ENCODE peak calls at places on chromosomes 7 and 10, in four cellular contexts. R is GM12878, Z is NCI-H2171 treated with DMSO at 0.1 percent for 48 hours, X is brain microvascular endothelial cell. W is an unnamed sample.

GRCh38 chr7:111638048-111638447 is 75.8 kb upstream of the IMMP2L start:
- DNase-seq in R (no peak), Z (peak; percentile 38), X (no peak), W (no peak)

GRCh38 chr7:110557-111232 is 81.7 kb upstream of the FAM20C start:
- DNase-seq in Z (no peak), X (no peak), R (no peak), W (no peak)

GRCh38 chr10:23293145-23293724 is 51.4 kb downstream of the C10orf67 start:
- DNase-seq in X (peak; percentile 21), R (peak; percentile 4), Z (peak; percentile 27), W (peak; percentile 29)

GRCh38 chr10:32446701-32447406 is 914 bp downstream of the CCDC7 start:
- DNase-seq in X (no peak), Z (no peak), R (peak; percentile 9), W (no peak)

GRCh38 chr7:23062452-23062851 is 43.1 kb upstream of the KLHL7 start:
- DNase-seq in R (no peak), Z (no peak), X (no peak), W (peak; percentile 84)

GRCh38 chr7:44801890-44802289 is 5.4 kb downstream of the PPIA start:
- DNase-seq in X (no peak), Z (no peak), R (no peak), W (no peak)

GRCh38 chr7:44534501-44534900 is 6.6 kb downstream of the NPC1L1 start:
- DNase-seq in R (no peak), X (no peak), Z (peak; percentile 19), W (peak; percentile 73)

GRCh38 chr10:44864042-44864436 is 47.1 kb upstream of the TMEM72 start:
- DNase-seq in X (no peak), Z (no peak), R (no peak), W (no peak)

GRCh38 chr10:84308021-84308420 is 20.4 kb upstream of the CCSER2 start:
- DNase-seq in R (no peak), X (no peak), Z (no peak), W (no peak)

GRCh38 chr7:73622909-73623797 is 1.2 kb downstream of the MLXIPL start:
- DNase-seq in Z (peak; percentile 52), R (no peak), X (no peak), W (no peak)

GRCh38 chr7:99002146-99002826 is 124.0 kb downstream of the TRRAP start:
- DNase-seq in X (no peak), Z (no peak), R (no peak), W (no peak)

GRCh38 chr7:155800741-155801267 is 11.5 kb downstream of the SHH start:
- DNase-seq in R (no peak), X (no peak), Z (no peak), W (no peak)

GRCh38 chr10:69051303-69051702 is 36.6 kb upstream of the SRGN start:
- DNase-seq in R (no peak), X (peak; percentile 31), Z (no peak), W (no peak)

GRCh38 chr7:17706734-17707133 is 233.6 kb downstream of the SNX13 start:
- DNase-seq in X (peak; percentile 56), Z (peak; percentile 76), R (peak; percentile 12), W (peak; percentile 92)

GRCh38 chr10:99551158-99551557 is 18.4 kb downstream of the NKX2-3 start:
- DNase-seq in Z (peak; percentile 71), R (no peak), X (peak; percentile 11), W (peak; percentile 63)